ENCODE peak calls at places on chromosomes 11 and 22, in nine cellular contexts. V is stomach, C is NB4, T is A549, H is tibial nerve, F is ovary, G is IMR-90, R is transverse colon, P is heart left ventricle. O is an unnamed sample.

GRCh38 chr22:49589811-49590210 is 237.9 kb downstream of the BRD1 start:
- DNase-seq in V (no peak), C (no peak), T (no peak), H (no peak), F (no peak), G (no peak), R (no peak), P (no peak), O (no peak)

GRCh38 chr22:23055448-23056179 is 14.7 kb upstream of the GNAZ start:
- DNase-seq in V (no peak), C (no peak), T (no peak), H (no peak), F (no peak), G (no peak), R (no peak), P (no peak), O (no peak)

GRCh38 chr11:122146475-122146874 is 30.5 kb upstream of the BLID start:
- DNase-seq in V (no peak), C (no peak), T (peak; percentile 25), H (no peak), F (no peak), G (peak; percentile 61), R (no peak), P (no peak), O (no peak)

GRCh38 chr22:30439226-30439625 is 13.7 kb downstream of the MTFP1 start:
- DNase-seq in V (no peak), C (no peak), T (no peak), H (no peak), F (no peak), G (no peak), R (no peak), P (no peak), O (no peak)

GRCh38 chr22:23822101-23822671 is 16.6 kb downstream of the DERL3 start:
- DNase-seq in V (no peak), C (no peak), T (no peak), H (no peak), F (no peak), G (no peak), R (no peak), P (no peak), O (no peak)

GRCh38 chr11:1780700-1781592 is 17.2 kb upstream of the CTSD start:
- DNase-seq in V (no peak), C (peak; percentile 81), T (no peak), H (no peak), F (no peak), G (no peak), R (no peak), P (no peak), O (no peak)

GRCh38 chr22:47848384-47848920 is 1086.0 kb downstream of the TBC1D22A start:
- DNase-seq in V (no peak), C (no peak), T (no peak), H (no peak), F (no peak), G (no peak), R (no peak), P (no peak), O (no peak)

GRCh38 chr22:46592390-46592872 is 27.8 kb upstream of the GRAMD4 start:
- DNase-seq in V (no peak), C (peak; percentile 86), T (no peak), H (no peak), F (no peak), G (peak; percentile 71), R (peak; percentile 71), P (peak; percentile 75), O (peak; percentile 50)

GRCh38 chr11:68002575-68002942 is 1.3 kb downstream of the UNC93B1 start:
- DNase-seq in V (no peak), C (peak; percentile 67), T (no peak), H (no peak), F (no peak), G (no peak), R (no peak), P (no peak), O (no peak)

GRCh38 chr22:28799125-28799833 is 1.1 kb downstream of the XBP1 start:
- DNase-seq in V (no peak), C (peak; percentile 83), T (peak; percentile 83), H (peak; percentile 44), F (peak; percentile 48), G (peak; percentile 96), R (peak; percentile 69), P (peak; percentile 30), O (peak; percentile 74)

GRCh38 chr11:62676698-62677097 is 2.2 kb downstream of the UBXN1 start:
- DNase-seq in V (no peak), C (no peak), T (no peak), H (no peak), F (no peak), G (no peak), R (no peak), P (no peak), O (no peak)

GRCh38 chr11:62671272-62671603 is 235 bp upstream of the UQCC3 start:
- DNase-seq in V (no peak), C (no peak), T (no peak), H (no peak), F (no peak), G (no peak), R (no peak), P (no peak), O (no peak)

GRCh38 chr11:62669420-62670161 is 1.9 kb upstream of the UQCC3 start:
- DNase-seq in V (no peak), C (peak; percentile 33), T (peak; percentile 56), H (no peak), F (no peak), G (no peak), R (peak; percentile 57), P (no peak), O (no peak)

GRCh38 chr11:62667460-62667859 is 2.3 kb downstream of the CSKMT start:
- DNase-seq in V (no peak), C (peak; percentile 36), T (no peak), H (no peak), F (no peak), G (no peak), R (no peak), P (no peak), O (no peak)

DNA sequence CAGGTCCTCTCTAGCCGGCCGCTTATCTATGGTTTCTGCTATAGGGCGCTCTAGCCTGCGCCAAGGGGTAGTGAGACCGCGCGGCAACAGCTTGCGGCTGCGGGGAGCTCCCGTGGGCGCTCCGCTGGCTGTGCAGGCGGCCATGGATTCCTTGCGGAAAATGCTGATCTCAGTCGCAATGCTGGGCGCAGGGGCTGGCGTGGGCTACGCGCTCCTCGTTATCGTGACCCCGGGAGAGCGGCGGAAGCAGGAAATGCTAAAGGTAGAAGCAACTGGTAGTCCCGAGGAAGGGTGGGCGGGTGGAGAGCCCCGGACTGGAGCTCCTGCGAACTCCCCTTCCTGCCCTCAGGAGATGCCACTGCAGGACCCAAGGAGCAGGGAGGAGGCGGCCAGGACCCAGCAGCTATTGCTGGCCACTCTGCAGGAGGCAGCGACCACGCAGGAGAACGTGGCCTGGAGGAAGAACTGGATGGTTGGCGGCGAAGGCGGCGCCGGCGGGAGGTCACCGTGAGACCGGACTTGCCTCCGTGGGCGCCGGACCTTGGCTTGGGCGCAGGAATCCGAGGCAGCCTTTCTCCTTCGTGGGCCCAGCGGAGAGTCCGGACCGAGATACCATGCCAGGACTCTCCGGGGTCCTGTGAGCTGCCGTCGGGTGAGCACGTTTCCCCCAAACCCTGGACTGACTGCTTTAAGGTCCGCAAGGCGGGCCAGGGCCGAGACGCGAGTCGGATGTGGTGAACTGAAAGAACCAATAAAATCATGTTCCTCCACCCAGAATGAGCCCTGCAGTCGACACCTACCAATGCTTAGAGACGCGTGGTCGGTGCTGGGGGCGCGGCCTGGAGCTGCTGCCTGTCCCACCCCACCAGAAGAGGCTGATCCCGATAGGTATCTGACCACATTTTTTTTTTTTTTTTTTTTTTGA is at the start of the genes LBHD1 and UQCC3:
- DNase-seq in V (peak; percentile 81), C (peak; percentile 99), T (peak; percentile 92), H (peak; percentile 57), F (peak; percentile 80), G (peak; percentile 85), R (peak; percentile 83), P (peak; percentile 78), O (peak; percentile 96)
- TF ChIP-seq POLR2A in V (peak; percentile 25), C (peak; percentile 97), T (peak; percentile 72), H (peak; percentile 2), F (peak; percentile 60), G (peak; percentile 53), R (peak; percentile 82), P (no peak), O (peak; percentile 90)

DNA sequence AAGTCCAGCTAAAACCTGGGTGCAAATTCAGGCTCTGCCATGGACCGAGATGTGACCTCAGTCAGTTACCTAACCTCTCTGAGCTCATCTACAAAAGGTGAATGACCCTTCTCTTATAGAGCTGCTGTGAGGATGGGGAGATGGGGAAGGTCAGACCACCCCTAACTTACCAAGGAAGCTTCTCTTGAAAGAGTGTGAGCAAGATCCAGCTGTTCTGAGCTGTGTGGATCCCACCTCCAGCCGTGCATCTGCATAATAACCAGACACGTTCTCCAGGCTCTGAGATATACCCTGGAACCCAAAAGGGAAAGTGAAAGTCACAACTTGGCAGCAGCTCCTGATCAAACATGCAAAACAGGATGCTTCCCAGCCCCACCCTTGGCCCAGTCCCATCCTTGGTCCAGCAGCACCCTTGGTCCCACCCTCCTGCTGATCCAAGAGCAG is at the start of gene APOL3:
- DNase-seq in V (peak; percentile 74), C (no peak), T (no peak), H (peak; percentile 47), F (peak; percentile 67), G (peak; percentile 47), R (peak; percentile 79), P (peak; percentile 90), O (peak; percentile 47)
- TF ChIP-seq POLR2A in V (no peak), C (no peak), T (no peak), H (no peak), F (no peak), G (no peak), R (peak; percentile 62), P (no peak), O (peak; percentile 53)

GRCh38 chr11:87038235-87038960 is 664 bp downstream of the TMEM135 start:
- DNase-seq in V (no peak), C (peak; percentile 30), T (no peak), H (no peak), F (no peak), G (no peak), R (no peak), P (no peak), O (peak; percentile 57)

GRCh38 chr11:87039371-87039770 is 1.6 kb downstream of the TMEM135 start:
- DNase-seq in V (no peak), C (no peak), T (no peak), H (peak; percentile 21), F (no peak), G (peak; percentile 19), R (no peak), P (no peak), O (no peak)

GRCh38 chr11:87035976-87036583 is 1.7 kb upstream of the TMEM135 start:
- DNase-seq in V (no peak), C (no peak), T (no peak), H (no peak), F (no peak), G (no peak), R (no peak), P (no peak), O (peak; percentile 67)

GRCh38 chr11:87036756-87037449 is 831 bp upstream of the TMEM135 start:
- DNase-seq in V (no peak), C (peak; percentile 24), T (peak; percentile 32), H (no peak), F (no peak), G (no peak), R (peak; percentile 22), P (no peak), O (peak; percentile 76)

GRCh38 chr11:87037450-87038234 is at the start of gene TMEM135:
- DNase-seq in V (peak; percentile 95), C (peak; percentile 98), T (peak; percentile 95), H (peak; percentile 85), F (peak; percentile 93), G (peak; percentile 83), R (peak; percentile 98), P (peak; percentile 95), O (peak; percentile 97)
- TF ChIP-seq POLR2A in V (peak; percentile 11), C (peak; percentile 66), T (peak; percentile 62), H (no peak), F (peak; percentile 37), G (no peak), R (peak; percentile 75), P (no peak), O (peak; percentile 91)

GRCh38 chr22:36331912-36332622 is 55.7 kb downstream of the MYH9 start:
- DNase-seq in V (peak; percentile 69), C (peak; percentile 83), T (no peak), H (peak; percentile 58), F (peak; percentile 76), G (peak; percentile 49), R (peak; percentile 76), P (peak; percentile 75), O (peak; percentile 77)
- TF ChIP-seq POLR2A in V (no peak), C (no peak), T (no peak), H (no peak), F (no peak), G (no peak), R (no peak), P (no peak), O (no peak)